ENCODE peak calls at places on chromosome 16, in six cellular contexts. W is AG10803, M is GM10248, A is stomach, G is nephron progenitor cell, N is AG09309. C is an unnamed sample.

GRCh38 chr16:87453326-87453725 is 39.5 kb downstream of the ZCCHC14 start:
- DNase-seq in W (no peak), M (no peak), A (no peak), G (no peak), N (no peak), C (no peak)

GRCh38 chr16:23384878-23385277 is 68.1 kb downstream of the COG7 start:
- DNase-seq in W (no peak), M (no peak), A (no peak), G (no peak), N (no peak), C (no peak)

GRCh38 chr16:83137894-83138293 is 511.1 kb downstream of the CDH13 start:
- DNase-seq in W (peak; percentile 72), M (no peak), A (no peak), G (no peak), N (no peak), C (no peak)

GRCh38 chr16:56041556-56042140 is 149.6 kb upstream of the GNAO1 start:
- DNase-seq in W (no peak), M (peak; percentile 33), A (no peak), G (peak; percentile 21), N (no peak), C (peak; percentile 42)

GRCh38 chr16:82059161-82059982 is 24.3 kb downstream of the HSD17B2 start:
- DNase-seq in W (peak; percentile 72), M (no peak), A (no peak), G (no peak), N (no peak), C (no peak)

GRCh38 chr16:85718682-85719081 is 29.9 kb upstream of the GINS2 start:
- DNase-seq in W (no peak), M (peak; percentile 49), A (peak; percentile 34), G (peak; percentile 55), N (no peak), C (no peak)

GRCh38 chr16:64478258-64478906 is 643.5 kb downstream of the CDH11 start:
- DNase-seq in W (peak; percentile 85), M (no peak), A (no peak), G (no peak), N (peak; percentile 67), C (no peak)

GRCh38 chr16:65728652-65729051 is 606.8 kb upstream of the CDH11 start:
- DNase-seq in W (no peak), M (no peak), A (no peak), G (no peak), N (no peak), C (no peak)

GRCh38 chr16:15899538-15900100 is 11.2 kb upstream of the CEP20 start:
- DNase-seq in W (peak; percentile 84), M (peak; percentile 54), A (peak; percentile 69), G (no peak), N (peak; percentile 38), C (peak; percentile 69)

GRCh38 chr16:56910654-56911539 is 21.0 kb upstream of the HERPUD1 start:
- DNase-seq in W (peak; percentile 98), M (no peak), A (no peak), G (no peak), N (peak; percentile 85), C (peak; percentile 37)

GRCh38 chr16:30567991-30568638 is 3.4 kb downstream of the ZNF688 start:
- DNase-seq in W (peak; percentile 78), M (peak; percentile 62), A (no peak), G (no peak), N (peak; percentile 92), C (peak; percentile 72)

GRCh38 chr16:69563605-69564580 is 1.9 kb upstream of the NFAT5 start:
- DNase-seq in W (no peak), M (peak; percentile 63), A (no peak), G (no peak), N (no peak), C (peak; percentile 89)

GRCh38 chr16:2474877-2475412 is at the start of gene TBC1D24:
- DNase-seq in W (peak; percentile 73), M (peak; percentile 99), A (peak; percentile 90), G (peak; percentile 95), N (no peak), C (peak; percentile 85)

GRCh38 chr16:75497558-75497957 is 2.3 kb upstream of the CHST6 start:
- DNase-seq in W (no peak), M (no peak), A (no peak), G (no peak), N (no peak), C (no peak)

DNA sequence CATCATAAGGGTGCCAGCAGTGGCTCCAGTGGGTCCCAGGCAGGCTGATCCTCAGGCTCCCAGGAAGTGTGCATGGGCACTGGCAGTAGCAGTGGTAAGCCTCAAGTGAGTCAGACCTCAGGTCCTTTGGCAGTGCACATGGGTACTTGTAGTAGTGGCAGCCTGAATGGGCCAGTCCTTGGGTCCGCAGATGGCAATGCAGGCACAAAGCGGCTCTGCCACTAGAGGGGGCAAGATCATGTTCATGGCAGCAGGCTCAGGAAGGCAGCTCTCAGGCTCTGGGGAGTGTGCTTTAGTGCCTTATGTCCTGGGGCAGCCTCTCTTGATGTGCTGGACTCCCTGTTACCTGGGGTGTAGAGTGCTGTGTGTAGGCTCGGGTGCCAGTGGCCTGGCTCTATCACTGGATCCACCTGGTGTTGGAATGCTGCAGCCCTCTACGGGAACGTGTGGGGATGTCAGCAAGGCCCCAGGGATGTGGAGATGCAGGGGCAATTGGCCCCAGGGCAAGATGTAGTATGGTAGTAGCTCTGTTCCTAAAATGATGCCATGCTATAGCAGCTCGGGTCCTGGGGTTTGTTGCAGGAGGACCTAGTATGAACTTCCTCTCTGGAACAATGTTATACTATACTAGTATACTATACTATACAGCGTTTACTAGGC is 11.0 kb downstream of the ACSM3 start:
- DNase-seq in W (peak; percentile 62), M (peak; percentile 65), A (peak; percentile 85), G (peak; percentile 66), N (no peak), C (peak; percentile 83)
- TF ChIP-seq CTCF in W (peak; percentile 79), M (peak; percentile 67), A (peak; percentile 46), G (peak; percentile 57), N (peak; percentile 87), C (peak; percentile 67)

GRCh38 chr16:10752843-10753523 is 9.3 kb downstream of the NUBP1 start:
- DNase-seq in W (no peak), M (peak; percentile 49), A (peak; percentile 31), G (no peak), N (no peak), C (no peak)
- TF ChIP-seq CTCF in W (no peak), M (no peak), A (no peak), G (no peak), N (no peak), C (no peak)

GRCh38 chr16:8925455-8925854 is 38.3 kb downstream of the USP7 start:
- DNase-seq in W (no peak), M (no peak), A (no peak), G (no peak), N (no peak), C (no peak)

GRCh38 chr16:8926827-8927226 is 36.9 kb downstream of the USP7 start:
- DNase-seq in W (no peak), M (no peak), A (no peak), G (no peak), N (no peak), C (no peak)

GRCh38 chr16:8928467-8928957 is 35.2 kb downstream of the USP7 start:
- DNase-seq in W (peak; percentile 21), M (peak; percentile 34), A (no peak), G (no peak), N (no peak), C (peak; percentile 68)

GRCh38 chr16:8931864-8932263 is 31.8 kb downstream of the USP7 start:
- DNase-seq in W (peak; percentile 54), M (peak; percentile 38), A (peak; percentile 51), G (peak; percentile 80), N (no peak), C (peak; percentile 68)

DNA sequence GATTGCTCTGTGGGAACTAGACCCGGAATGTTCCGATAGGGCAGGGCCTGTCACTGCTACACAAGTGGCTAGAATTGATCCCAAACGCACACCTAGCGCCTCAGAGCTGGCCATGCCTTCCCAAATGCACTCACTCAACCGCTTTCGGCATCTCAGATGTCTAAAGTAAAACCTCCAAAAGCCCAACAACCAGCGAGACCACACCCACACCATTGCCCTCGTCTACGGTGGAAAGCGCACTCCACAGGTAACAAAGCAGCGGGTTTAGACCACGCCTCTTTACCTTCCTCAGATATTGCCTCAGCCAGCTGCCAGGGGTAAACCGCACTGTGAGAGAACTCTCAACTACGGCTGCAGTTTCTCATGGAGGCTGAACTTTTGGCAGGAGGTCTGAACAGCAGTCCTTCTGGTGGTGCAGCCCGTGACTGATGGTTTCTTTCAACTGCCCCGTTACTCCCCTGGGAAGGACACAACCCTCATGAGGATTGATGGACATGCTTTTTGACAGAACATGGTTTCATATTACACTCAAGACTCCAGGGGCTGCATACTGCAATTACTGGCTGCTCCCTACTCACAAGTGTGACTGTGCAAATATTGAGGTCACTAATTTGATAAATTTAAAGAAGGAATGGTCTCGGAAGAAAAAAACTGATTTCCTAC is 34.5 kb downstream of the USP7 start:
- DNase-seq in W (no peak), M (no peak), A (no peak), G (peak; percentile 42), N (no peak), C (no peak)
- TF ChIP-seq CTCF in W (no peak), M (no peak), A (no peak), G (no peak), N (no peak), C (no peak)

DNA sequence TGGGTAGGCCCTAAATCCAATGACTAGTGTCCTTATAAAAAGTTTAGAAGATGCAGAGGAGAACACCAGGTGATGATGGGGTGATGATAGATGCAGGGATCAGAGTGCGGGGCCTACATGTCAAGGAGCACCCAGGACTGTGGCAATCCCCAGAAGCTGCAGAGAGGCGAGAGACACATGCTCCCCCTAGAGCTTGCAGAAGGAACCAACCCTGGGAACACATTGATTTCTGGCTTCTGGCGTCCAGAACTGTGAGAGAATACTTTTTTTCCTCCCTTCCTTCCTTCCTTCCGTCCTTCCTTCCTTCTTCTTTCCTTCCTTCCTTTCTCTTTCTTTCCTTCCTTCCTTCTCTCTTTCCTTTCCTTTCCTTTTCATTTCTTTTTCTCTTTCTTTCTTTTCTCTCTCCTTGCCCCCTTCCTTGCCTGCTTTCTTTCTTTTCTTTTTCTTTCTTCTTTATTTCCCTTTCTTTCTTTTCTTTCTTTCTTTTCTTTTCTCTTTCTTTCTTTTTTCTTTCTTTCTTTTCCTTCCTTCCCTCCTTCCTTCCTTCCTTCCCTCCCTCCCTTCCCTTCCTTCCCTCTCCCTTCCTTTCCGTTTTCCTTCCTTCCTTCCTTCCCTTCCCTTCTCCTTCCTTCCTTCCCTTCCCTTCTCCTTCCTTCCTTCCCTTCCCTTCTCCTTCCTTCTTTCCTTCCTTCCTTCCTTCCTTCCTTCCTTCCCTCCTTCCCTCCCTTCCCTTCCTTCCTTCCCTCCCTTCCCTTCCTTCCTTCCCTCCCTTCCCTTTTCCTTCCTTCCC is 134.3 kb downstream of the HAPSTR1 start:
- DNase-seq in W (peak; percentile 5), M (peak; percentile 30), A (no peak), G (no peak), N (no peak), C (peak; percentile 15)
- TF ChIP-seq CTCF in W (peak; percentile 43), M (peak; percentile 24), A (no peak), G (peak; percentile 45), N (peak; percentile 41), C (no peak)